ENCODE peak calls at places on chromosome 19, in ten cellular contexts. T is osteoblast, X is H1, P is breast epithelium, R is pancreas, G is thoracic aorta, U is Peyer's patch, S is heart right ventricle, J is right lobe of liver, N is left ventricle myocardium inferior. D is an unnamed sample.

GRCh38 chr19:50981587-50982146 is 2.0 kb downstream of the KLK7 start:
- DNase-seq in U (no peak), P (no peak), J (no peak), S (no peak), N (no peak), X (no peak), R (no peak), T (no peak), G (no peak), D (no peak)

GRCh38 chr19:7242601-7243258 is 51.5 kb downstream of the INSR start:
- DNase-seq in T (peak), N (no peak), R (no peak), U (no peak), S (no peak), J (no peak), P (no peak), X (no peak), G (peak), D (no peak)

GRCh38 chr19:20318616-20319015 is 151.6 kb downstream of the ZNF486 start:
- DNase-seq in R (no peak), G (no peak), N (no peak), J (no peak), S (no peak), X (no peak), U (no peak), P (no peak), T (no peak), D (no peak)

GRCh38 chr19:23118400-23118799 is 1.6 kb downstream of the ZNF730 start:
- DNase-seq in P (no peak), N (no peak), R (no peak), J (no peak), S (no peak), X (peak), T (no peak), G (no peak), U (no peak), D (no peak)

GRCh38 chr19:38070573-38070972 is 153.4 kb downstream of the DPF1 start:
- DNase-seq in P (no peak), U (no peak), R (no peak), S (no peak), X (no peak), T (peak), J (no peak), N (no peak), G (no peak), D (no peak)

GRCh38 chr19:51550848-51551672 is 19.6 kb upstream of the SIGLEC6 start:
- DNase-seq in J (no peak), P (no peak), U (peak), S (no peak), G (no peak), N (no peak), T (no peak), X (no peak), R (no peak), D (no peak)

GRCh38 chr19:41612483-41612882 is 14.4 kb downstream of the CEACAM4 start:
- DNase-seq in J (no peak), G (no peak), R (no peak), T (no peak), X (no peak), U (no peak), S (no peak), N (no peak), P (no peak), D (no peak)

GRCh38 chr19:19704836-19705235 is 28.1 kb downstream of the ZNF14 start:
- DNase-seq in S (no peak), J (no peak), N (no peak), G (no peak), X (no peak), P (no peak), U (no peak), T (no peak), R (no peak), D (no peak)

GRCh38 chr19:11581740-11582139 is 4.3 kb upstream of the ACP5 start:
- DNase-seq in N (no peak), R (no peak), T (peak), S (no peak), G (no peak), J (no peak), X (no peak), U (peak), P (no peak), D (no peak)

GRCh38 chr19:17289489-17289888 is 7.8 kb downstream of the ANKLE1 start:
- DNase-seq in G (no peak), J (no peak), U (peak), N (peak), P (no peak), R (peak), T (peak), S (peak), X (no peak), D (peak)

GRCh38 chr19:52535831-52536800 is 8.6 kb downstream of the ZNF808 start:
- DNase-seq in X (peak), T (peak), J (peak), U (peak), S (peak), N (peak), P (peak), R (peak), G (peak), D (peak)

GRCh38 chr19:11225172-11225571 is 14.2 kb upstream of the ANGPTL8 start:
- DNase-seq in U (no peak), R (no peak), S (no peak), T (no peak), X (no peak), J (no peak), P (no peak), N (no peak), G (no peak), D (no peak)

GRCh38 chr19:12202250-12202649 is 39.4 kb downstream of the ZNF136 start:
- DNase-seq in U (peak), P (peak), N (peak), J (no peak), X (peak), G (no peak), T (no peak), R (peak), S (peak), D (peak)

GRCh38 chr19:56595548-56595899 is 422 bp downstream of the ZNF71 start:
- DNase-seq in U (no peak), J (no peak), R (no peak), N (no peak), P (no peak), T (no peak), G (no peak), X (no peak), S (no peak), D (no peak)

GRCh38 chr19:51387924-51388389 is at the start of gene LIM2:
- DNase-seq in S (no peak), G (no peak), N (no peak), X (no peak), P (no peak), J (no peak), R (no peak), U (no peak), T (no peak), D (no peak)

GRCh38 chr19:29880498-29881081 is 61.4 kb upstream of the URI1 start:
- DNase-seq in J (no peak), P (peak), X (no peak), G (no peak), N (no peak), U (no peak), R (no peak), S (no peak), T (no peak), D (no peak)

GRCh38 chr19:55080121-55080914 is 4.6 kb downstream of the EPS8L1 start:
- DNase-seq in J (no peak), G (no peak), U (peak), P (peak), R (peak), X (no peak), N (peak), T (peak), S (peak), D (peak)

GRCh38 chr19:33374406-33374703 is 846 bp downstream of the CEBPG start:
- DNase-seq in N (no peak), J (no peak), R (no peak), X (no peak), U (no peak), T (peak), G (no peak), P (no peak), S (no peak), D (no peak)

GRCh38 chr19:57239982-57240310 is 486 bp upstream of the ZNF805 start:
- DNase-seq in X (no peak), R (no peak), G (no peak), S (no peak), T (no peak), P (no peak), N (peak), J (no peak), U (no peak), D (peak)

GRCh38 chr19:30790048-30790680 is 418.0 kb downstream of the ZNF536 start:
- DNase-seq in T (no peak), G (no peak), X (no peak), S (no peak), P (no peak), R (no peak), J (no peak), U (no peak), N (no peak), D (no peak)

GRCh38 chr19:50804420-50805272 is 14.4 kb downstream of the ACP4 start:
- DNase-seq in U (peak), N (peak), G (peak), T (peak), X (peak), J (peak), P (peak), S (peak), R (peak), D (peak)

GRCh38 chr19:10222201-10222890 is 8.8 kb downstream of the S1PR2 start:
- DNase-seq in J (no peak), G (no peak), P (no peak), S (no peak), R (no peak), U (no peak), X (no peak), T (no peak), N (no peak), D (no peak)

GRCh38 chr19:40284501-40285352 is at the start of gene AKT2:
- DNase-seq in S (peak), T (peak), X (peak), P (peak), G (no peak), J (no peak), R (no peak), N (peak), U (peak), D (no peak)

GRCh38 chr19:19404879-19405860 is at the start of gene GATAD2A:
- DNase-seq in N (peak), R (peak), S (peak), T (peak), X (peak), U (peak), P (peak), J (peak), G (peak), D (peak)

GRCh38 chr19:19115954-19116353 is 22.3 kb downstream of the TMEM161A start:
- DNase-seq in G (no peak), T (peak), R (no peak), J (no peak), U (peak), X (no peak), P (no peak), N (no peak), S (peak), D (peak)

GRCh38 chr19:11418518-11419506 is at the start of gene RGL3:
- DNase-seq in G (no peak), U (no peak), P (no peak), R (peak), S (peak), X (no peak), T (peak), N (peak), J (peak), D (peak)

GRCh38 chr19:16118489-16119033 is 6.9 kb downstream of the RAB8A start:
- DNase-seq in U (peak), N (no peak), G (no peak), T (no peak), R (no peak), P (no peak), S (no peak), X (no peak), J (no peak), D (peak)

GRCh38 chr19:19261350-19262189 is 11.5 kb downstream of the TM6SF2 start:
- DNase-seq in J (no peak), U (no peak), T (peak), G (no peak), X (peak), S (no peak), R (no peak), P (no peak), N (no peak), D (no peak)

GRCh38 chr19:17210296-17210695 is 4.9 kb upstream of the USE1 start:
- DNase-seq in N (no peak), X (no peak), R (no peak), U (no peak), J (no peak), T (peak), P (no peak), S (no peak), G (no peak), D (no peak)

GRCh38 chr19:31110331-31110730 is 238.9 kb downstream of the TSHZ3 start:
- DNase-seq in P (no peak), U (no peak), G (no peak), T (peak), R (no peak), X (peak), J (no peak), N (no peak), S (no peak), D (no peak)

GRCh38 chr19:55116232-55117062 is 990 bp downstream of the PPP1R12C start:
- DNase-seq in P (no peak), G (no peak), U (peak), X (no peak), R (no peak), S (peak), J (peak), N (peak), T (peak), D (peak)

GRCh38 chr19:5036733-5037681 is 68.1 kb downstream of the KDM4B start:
- DNase-seq in X (no peak), T (peak), J (no peak), U (no peak), S (peak), G (no peak), N (peak), P (no peak), R (no peak), D (no peak)

GRCh38 chr19:42178791-42179500 is 38.5 kb downstream of the DEDD2 start:
- DNase-seq in S (no peak), J (no peak), X (peak), R (no peak), P (no peak), G (no peak), U (no peak), T (no peak), N (no peak), D (no peak)

GRCh38 chr19:13097331-13098258 is 5.1 kb downstream of the LYL1 start:
- DNase-seq in G (no peak), U (peak), N (no peak), X (no peak), S (peak), J (peak), P (no peak), R (no peak), T (peak), D (peak)

GRCh38 chr19:35661995-35662340 is 4.3 kb upstream of the UPK1A start:
- DNase-seq in S (no peak), N (no peak), U (no peak), T (no peak), J (no peak), P (no peak), G (no peak), X (no peak), R (no peak), D (no peak)

GRCh38 chr19:35663981-35664380 is 2.3 kb upstream of the UPK1A start:
- DNase-seq in R (no peak), G (no peak), X (no peak), J (no peak), P (no peak), U (no peak), N (no peak), T (peak), S (no peak), D (no peak)

GRCh38 chr19:35656700-35657099 is 8.6 kb downstream of the COX6B1 start:
- DNase-seq in X (no peak), J (no peak), R (no peak), S (no peak), P (no peak), T (no peak), U (no peak), N (no peak), G (no peak), D (no peak)

GRCh38 chr19:35655600-35655999 is 7.5 kb downstream of the COX6B1 start:
- DNase-seq in R (no peak), P (no peak), U (no peak), N (no peak), J (no peak), S (no peak), T (no peak), G (no peak), X (no peak), D (no peak)

DNA sequence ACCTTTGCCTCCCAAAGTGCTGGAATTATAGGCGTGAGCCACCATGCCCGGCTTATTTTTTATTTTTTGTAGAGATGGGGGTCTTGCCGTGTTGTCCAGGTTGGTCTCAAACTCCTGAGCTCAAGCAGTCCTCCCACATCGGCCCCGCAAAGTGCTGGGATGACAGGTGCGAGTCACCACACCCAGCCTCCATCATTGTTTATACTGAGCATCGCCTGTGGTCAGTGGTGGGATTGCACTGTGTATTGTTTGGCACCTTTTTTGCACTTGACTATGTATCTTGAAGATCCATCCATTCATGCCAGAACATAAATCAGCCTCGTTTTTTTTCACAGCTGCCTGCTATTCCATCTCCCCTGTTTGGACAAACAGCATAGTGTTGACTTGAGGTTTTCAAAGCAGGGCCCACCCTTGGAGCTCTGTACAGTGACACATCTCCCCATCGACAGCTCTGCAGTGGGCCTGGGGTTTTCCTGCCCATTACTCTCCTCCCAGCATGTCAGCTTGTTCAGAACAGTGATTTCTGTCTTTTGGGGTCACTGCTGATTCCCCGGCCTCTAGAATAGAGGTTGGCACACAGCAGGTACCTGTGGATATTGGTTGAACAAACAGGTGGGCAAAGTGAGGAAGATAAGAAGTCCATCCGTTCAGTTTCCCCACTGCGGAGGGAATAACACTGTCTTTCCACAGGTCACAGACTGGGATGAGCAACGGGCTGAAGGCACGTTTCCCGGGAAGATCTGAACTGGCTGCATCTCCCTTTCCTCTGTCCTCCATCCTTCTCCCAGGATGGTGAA is 8.2 kb upstream of the UPK1A start:
- DNase-seq in T (peak), G (no peak), X (no peak), J (no peak), R (no peak), P (no peak), S (no peak), U (no peak), N (no peak), D (no peak)
- TF ChIP-seq CTCF in T (peak), G (no peak), X (peak), J (no peak), R (no peak), P (no peak), S (no peak), U (no peak), N (no peak), D (no peak)

GRCh38 chr19:39147480-39147879 is 21.9 kb downstream of the PAK4 start:
- DNase-seq in S (no peak), R (no peak), G (no peak), N (no peak), T (no peak), X (no peak), P (no peak), J (no peak), U (no peak), D (no peak)
- H3K4me3 ChIP-seq in S (no peak), R (no peak), G (no peak), N (no peak), T (no peak), X (peak), P (no peak), J (no peak), U (no peak), D (no peak)

GRCh38 chr19:2547721-2548120 is 71.8 kb downstream of the GADD45B start:
- DNase-seq in G (no peak), J (no peak), S (no peak), N (no peak), R (no peak), T (peak), U (no peak), X (no peak), P (no peak), D (peak)

GRCh38 chr19:2548966-2549365 is 73.0 kb downstream of the GADD45B start:
- DNase-seq in X (no peak), G (no peak), S (no peak), P (no peak), N (peak), R (no peak), U (no peak), J (no peak), T (no peak), D (peak)

GRCh38 chr19:2546128-2547032 is 70.5 kb downstream of the GADD45B start:
- DNase-seq in P (peak), J (peak), X (no peak), N (peak), T (peak), R (peak), G (peak), U (peak), S (peak), D (peak)

GRCh38 chr19:2544576-2545415 is 68.9 kb downstream of the GADD45B start:
- DNase-seq in T (no peak), G (no peak), N (peak), S (no peak), U (no peak), J (peak), X (no peak), P (no peak), R (no peak), D (peak)

DNA sequence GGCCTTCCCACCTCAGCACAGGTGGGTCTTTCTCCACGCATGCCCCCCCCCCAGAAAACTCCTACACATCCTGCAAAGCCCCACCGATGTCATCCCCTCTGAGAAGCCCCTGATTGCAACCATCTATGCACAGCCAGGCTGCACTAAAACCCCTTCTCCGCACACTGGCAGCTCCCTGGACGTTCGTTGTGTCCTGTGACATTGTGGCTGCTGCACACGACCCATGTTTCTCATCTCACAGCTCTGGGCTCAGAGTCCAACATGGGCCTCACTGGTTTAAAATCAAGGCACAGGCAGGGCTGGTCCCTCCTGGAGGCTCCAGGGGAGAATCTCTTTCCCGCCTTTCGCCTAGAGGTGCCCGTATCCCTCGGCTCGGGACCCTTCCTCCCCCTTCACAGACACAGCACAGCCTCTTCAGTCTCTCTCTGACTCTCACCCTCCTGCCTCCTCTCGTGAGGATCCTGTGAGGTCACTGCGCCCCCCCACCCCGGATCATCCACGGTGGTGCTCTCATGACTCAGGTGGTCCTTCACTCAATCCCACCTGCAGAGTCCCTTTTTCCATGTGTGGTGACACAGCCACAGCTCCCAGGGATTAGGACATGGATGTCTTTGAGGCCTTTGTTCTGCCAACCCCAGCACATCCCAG is 71.2 kb downstream of the GADD45B start:
- DNase-seq in N (peak), G (no peak), J (no peak), T (peak), P (no peak), U (no peak), R (no peak), S (no peak), X (no peak), D (peak)
- H3K27ac ChIP-seq in N (peak), G (peak), J (peak), T (peak), P (peak), U (peak), R (no peak), S (peak), X (no peak), D (peak)

DNA sequence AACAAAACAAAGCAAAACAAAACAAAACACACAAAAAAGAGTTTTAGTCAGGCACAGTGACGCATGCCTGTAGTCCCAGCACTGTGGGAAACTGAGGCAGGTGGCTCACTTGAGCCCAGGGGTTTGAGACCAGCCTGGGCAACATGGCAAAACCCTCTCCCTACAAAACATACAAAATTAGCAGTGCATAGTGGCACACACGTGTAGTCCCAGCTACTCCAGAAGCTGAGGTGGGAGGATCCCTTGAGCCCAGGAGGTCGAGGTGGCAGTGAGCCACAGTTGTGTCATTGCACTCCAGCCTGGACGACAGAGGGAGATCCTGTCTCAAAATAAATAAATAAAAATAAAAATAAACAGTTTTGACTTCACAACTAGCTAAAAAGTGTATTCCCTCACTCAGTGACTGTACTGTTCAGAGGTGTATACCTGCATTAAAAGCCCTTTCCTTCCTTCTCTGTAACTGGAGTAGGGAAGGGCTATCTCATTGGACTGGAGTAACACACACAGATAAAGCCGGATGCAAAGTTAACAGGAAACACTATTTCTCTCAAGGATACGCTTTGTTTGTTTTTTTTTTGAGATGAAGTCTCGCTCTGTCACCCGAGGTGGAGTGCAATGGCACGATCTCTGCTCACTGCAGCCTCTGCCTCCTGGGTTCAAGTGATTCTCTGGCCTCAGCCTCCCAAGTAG is 3.7 kb upstream of the BAX start:
- DNase-seq in G (no peak), T (peak), U (no peak), X (no peak), R (no peak), S (no peak), J (no peak), N (no peak), P (no peak), D (no peak)
- TF ChIP-seq CTCF in G (no peak), T (no peak), U (no peak), X (no peak), R (no peak), S (no peak), J (no peak), N (no peak), P (no peak), D (no peak)

D was measured in lower lobe of right lung.